ENCODE peak calls at places on chromosomes 1 and 21, in ten cellular contexts. One of them, this sample, is unnamed.

GRCh38 chr1:3727825-3728776 is 24.1 kb upstream of the CCDC27 start:
- DNase-seq in fibroblast of pulmonary artery: no peak
- DNase-seq in GM03348: no peak
- DNase-seq in AG08396: no peak
- DNase-seq in brain pericyte: no peak
- DNase-seq in T-helper 17 cell: no peak
- DNase-seq in neuronal stem cell: no peak
- DNase-seq in stimulated activated CD4-positive, alpha-beta T cell treated with anti-CD3 and anti-CD28 coated beads, Interleukin-12 subunit alpha, Interleukin-12 subunit beta, amount 100 ng/mL, for 24 hours: no peak
- DNase-seq in anterior cingulate cortex: no peak
- DNase-seq in GM12864: no peak
- DNase-seq in this sample: no peak

GRCh38 chr1:10338047-10338446 is 60.8 kb upstream of the PGD start:
- DNase-seq in stimulated activated CD4-positive, alpha-beta T cell treated with anti-CD3 and anti-CD28 coated beads, Interleukin-12 subunit alpha, Interleukin-12 subunit beta, amount 100 ng/mL, for 24 hours: peak; percentile 33
- DNase-seq in GM03348: peak; percentile 76
- DNase-seq in anterior cingulate cortex: peak; percentile 13
- DNase-seq in brain pericyte: no peak
- DNase-seq in fibroblast of pulmonary artery: peak; percentile 60
- DNase-seq in GM12864: no peak
- DNase-seq in T-helper 17 cell: no peak
- DNase-seq in neuronal stem cell: peak; percentile 21
- DNase-seq in AG08396: peak; percentile 60
- DNase-seq in this sample: peak; percentile 36

GRCh38 chr1:156337052-156337887 is 822 bp downstream of the CCT3 start:
- DNase-seq in AG08396: no peak
- DNase-seq in GM12864: no peak
- DNase-seq in T-helper 17 cell: no peak
- DNase-seq in stimulated activated CD4-positive, alpha-beta T cell treated with anti-CD3 and anti-CD28 coated beads, Interleukin-12 subunit alpha, Interleukin-12 subunit beta, amount 100 ng/mL, for 24 hours: peak; percentile 22
- DNase-seq in anterior cingulate cortex: no peak
- DNase-seq in GM03348: peak; percentile 13
- DNase-seq in fibroblast of pulmonary artery: no peak
- DNase-seq in brain pericyte: no peak
- DNase-seq in neuronal stem cell: no peak
- DNase-seq in this sample: no peak

GRCh38 chr1:68112835-68113243 is 62.4 kb upstream of the DIRAS3 start:
- DNase-seq in AG08396: peak; percentile 41
- DNase-seq in neuronal stem cell: no peak
- DNase-seq in stimulated activated CD4-positive, alpha-beta T cell treated with anti-CD3 and anti-CD28 coated beads, Interleukin-12 subunit alpha, Interleukin-12 subunit beta, amount 100 ng/mL, for 24 hours: no peak
- DNase-seq in GM12864: no peak
- DNase-seq in fibroblast of pulmonary artery: peak; percentile 89
- DNase-seq in anterior cingulate cortex: no peak
- DNase-seq in GM03348: peak; percentile 42
- DNase-seq in T-helper 17 cell: no peak
- DNase-seq in brain pericyte: no peak
- DNase-seq in this sample: peak; percentile 70

GRCh38 chr1:2014726-2015382 is 4.3 kb upstream of the GABRD start:
- DNase-seq in anterior cingulate cortex: no peak
- DNase-seq in T-helper 17 cell: no peak
- DNase-seq in brain pericyte: no peak
- DNase-seq in neuronal stem cell: no peak
- DNase-seq in stimulated activated CD4-positive, alpha-beta T cell treated with anti-CD3 and anti-CD28 coated beads, Interleukin-12 subunit alpha, Interleukin-12 subunit beta, amount 100 ng/mL, for 24 hours: no peak
- DNase-seq in fibroblast of pulmonary artery: no peak
- DNase-seq in GM12864: no peak
- DNase-seq in AG08396: no peak
- DNase-seq in GM03348: no peak
- DNase-seq in this sample: no peak

GRCh38 chr1:44894591-44894990 is 51.5 kb upstream of the PTCH2 start:
- DNase-seq in fibroblast of pulmonary artery: peak; percentile 46
- DNase-seq in AG08396: peak; percentile 42
- DNase-seq in neuronal stem cell: no peak
- DNase-seq in brain pericyte: no peak
- DNase-seq in anterior cingulate cortex: no peak
- DNase-seq in GM03348: peak; percentile 59
- DNase-seq in GM12864: no peak
- DNase-seq in stimulated activated CD4-positive, alpha-beta T cell treated with anti-CD3 and anti-CD28 coated beads, Interleukin-12 subunit alpha, Interleukin-12 subunit beta, amount 100 ng/mL, for 24 hours: no peak
- DNase-seq in T-helper 17 cell: no peak
- DNase-seq in this sample: no peak

GRCh38 chr1:184164529-184164928 is 113.0 kb downstream of the TSEN15 start:
- DNase-seq in T-helper 17 cell: no peak
- DNase-seq in brain pericyte: no peak
- DNase-seq in stimulated activated CD4-positive, alpha-beta T cell treated with anti-CD3 and anti-CD28 coated beads, Interleukin-12 subunit alpha, Interleukin-12 subunit beta, amount 100 ng/mL, for 24 hours: no peak
- DNase-seq in AG08396: no peak
- DNase-seq in anterior cingulate cortex: no peak
- DNase-seq in fibroblast of pulmonary artery: no peak
- DNase-seq in neuronal stem cell: no peak
- DNase-seq in GM03348: no peak
- DNase-seq in GM12864: no peak
- DNase-seq in this sample: peak; percentile 17

GRCh38 chr1:1677718-1678580 is 14.6 kb downstream of the SLC35E2B start:
- DNase-seq in AG08396: peak; percentile 5
- DNase-seq in fibroblast of pulmonary artery: no peak
- DNase-seq in GM12864: peak; percentile 85
- DNase-seq in anterior cingulate cortex: no peak
- DNase-seq in stimulated activated CD4-positive, alpha-beta T cell treated with anti-CD3 and anti-CD28 coated beads, Interleukin-12 subunit alpha, Interleukin-12 subunit beta, amount 100 ng/mL, for 24 hours: peak; percentile 28
- DNase-seq in neuronal stem cell: no peak
- DNase-seq in brain pericyte: no peak
- DNase-seq in GM03348: no peak
- DNase-seq in T-helper 17 cell: no peak
- DNase-seq in this sample: no peak

GRCh38 chr1:2628191-2628932 is 4.5 kb downstream of the MMEL1 start:
- DNase-seq in GM03348: no peak
- DNase-seq in T-helper 17 cell: no peak
- DNase-seq in fibroblast of pulmonary artery: no peak
- DNase-seq in anterior cingulate cortex: no peak
- DNase-seq in brain pericyte: no peak
- DNase-seq in GM12864: no peak
- DNase-seq in stimulated activated CD4-positive, alpha-beta T cell treated with anti-CD3 and anti-CD28 coated beads, Interleukin-12 subunit alpha, Interleukin-12 subunit beta, amount 100 ng/mL, for 24 hours: no peak
- DNase-seq in neuronal stem cell: no peak
- DNase-seq in AG08396: no peak
- DNase-seq in this sample: no peak

GRCh38 chr1:72892461-72892860 is 610.1 kb upstream of the NEGR1 start:
- DNase-seq in anterior cingulate cortex: no peak
- DNase-seq in neuronal stem cell: no peak
- DNase-seq in fibroblast of pulmonary artery: peak; percentile 11
- DNase-seq in T-helper 17 cell: no peak
- DNase-seq in stimulated activated CD4-positive, alpha-beta T cell treated with anti-CD3 and anti-CD28 coated beads, Interleukin-12 subunit alpha, Interleukin-12 subunit beta, amount 100 ng/mL, for 24 hours: no peak
- DNase-seq in GM03348: no peak
- DNase-seq in GM12864: no peak
- DNase-seq in AG08396: no peak
- DNase-seq in brain pericyte: no peak
- DNase-seq in this sample: no peak

GRCh38 chr1:106121728-106122127 is 934.7 kb upstream of the PRMT6 start:
- DNase-seq in stimulated activated CD4-positive, alpha-beta T cell treated with anti-CD3 and anti-CD28 coated beads, Interleukin-12 subunit alpha, Interleukin-12 subunit beta, amount 100 ng/mL, for 24 hours: no peak
- DNase-seq in fibroblast of pulmonary artery: no peak
- DNase-seq in AG08396: no peak
- DNase-seq in T-helper 17 cell: no peak
- DNase-seq in GM03348: no peak
- DNase-seq in brain pericyte: no peak
- DNase-seq in neuronal stem cell: no peak
- DNase-seq in GM12864: no peak
- DNase-seq in anterior cingulate cortex: no peak
- DNase-seq in this sample: no peak

GRCh38 chr1:42181687-42182086 is 17.1 kb upstream of the GUCA2A start:
- DNase-seq in anterior cingulate cortex: no peak
- DNase-seq in brain pericyte: no peak
- DNase-seq in T-helper 17 cell: no peak
- DNase-seq in GM12864: no peak
- DNase-seq in stimulated activated CD4-positive, alpha-beta T cell treated with anti-CD3 and anti-CD28 coated beads, Interleukin-12 subunit alpha, Interleukin-12 subunit beta, amount 100 ng/mL, for 24 hours: no peak
- DNase-seq in fibroblast of pulmonary artery: no peak
- DNase-seq in AG08396: no peak
- DNase-seq in neuronal stem cell: no peak
- DNase-seq in GM03348: no peak
- DNase-seq in this sample: no peak

GRCh38 chr1:61093525-61094137 is 11.3 kb downstream of the NFIA start:
- DNase-seq in anterior cingulate cortex: no peak
- DNase-seq in GM12864: no peak
- DNase-seq in brain pericyte: no peak
- DNase-seq in neuronal stem cell: no peak
- DNase-seq in fibroblast of pulmonary artery: no peak
- DNase-seq in AG08396: no peak
- DNase-seq in T-helper 17 cell: no peak
- DNase-seq in GM03348: no peak
- DNase-seq in stimulated activated CD4-positive, alpha-beta T cell treated with anti-CD3 and anti-CD28 coated beads, Interleukin-12 subunit alpha, Interleukin-12 subunit beta, amount 100 ng/mL, for 24 hours: no peak
- DNase-seq in this sample: no peak

GRCh38 chr1:83530506-83530905 is 468.4 kb downstream of the TTLL7 start:
- DNase-seq in fibroblast of pulmonary artery: no peak
- DNase-seq in anterior cingulate cortex: no peak
- DNase-seq in GM03348: no peak
- DNase-seq in brain pericyte: no peak
- DNase-seq in GM12864: no peak
- DNase-seq in stimulated activated CD4-positive, alpha-beta T cell treated with anti-CD3 and anti-CD28 coated beads, Interleukin-12 subunit alpha, Interleukin-12 subunit beta, amount 100 ng/mL, for 24 hours: no peak
- DNase-seq in AG08396: no peak
- DNase-seq in neuronal stem cell: no peak
- DNase-seq in T-helper 17 cell: no peak
- DNase-seq in this sample: no peak

GRCh38 chr1:11488966-11489625 is 10.1 kb downstream of the DISP3 start:
- DNase-seq in stimulated activated CD4-positive, alpha-beta T cell treated with anti-CD3 and anti-CD28 coated beads, Interleukin-12 subunit alpha, Interleukin-12 subunit beta, amount 100 ng/mL, for 24 hours: no peak
- DNase-seq in GM03348: no peak
- DNase-seq in fibroblast of pulmonary artery: no peak
- DNase-seq in GM12864: no peak
- DNase-seq in neuronal stem cell: no peak
- DNase-seq in brain pericyte: no peak
- DNase-seq in anterior cingulate cortex: no peak
- DNase-seq in T-helper 17 cell: no peak
- DNase-seq in AG08396: no peak
- DNase-seq in this sample: no peak

GRCh38 chr21:27647921-27648320 is 681.0 kb upstream of the ADAMTS5 start:
- DNase-seq in anterior cingulate cortex: no peak
- DNase-seq in stimulated activated CD4-positive, alpha-beta T cell treated with anti-CD3 and anti-CD28 coated beads, Interleukin-12 subunit alpha, Interleukin-12 subunit beta, amount 100 ng/mL, for 24 hours: no peak
- DNase-seq in brain pericyte: no peak
- DNase-seq in GM12864: no peak
- DNase-seq in fibroblast of pulmonary artery: peak; percentile 31
- DNase-seq in AG08396: no peak
- DNase-seq in neuronal stem cell: no peak
- DNase-seq in T-helper 17 cell: no peak
- DNase-seq in GM03348: no peak
- DNase-seq in this sample: no peak

GRCh38 chr1:55584521-55585401 is 369.6 kb upstream of the USP24 start:
- DNase-seq in GM12864: no peak
- DNase-seq in neuronal stem cell: peak; percentile 32
- DNase-seq in stimulated activated CD4-positive, alpha-beta T cell treated with anti-CD3 and anti-CD28 coated beads, Interleukin-12 subunit alpha, Interleukin-12 subunit beta, amount 100 ng/mL, for 24 hours: no peak
- DNase-seq in T-helper 17 cell: no peak
- DNase-seq in AG08396: peak; percentile 21
- DNase-seq in anterior cingulate cortex: no peak
- DNase-seq in GM03348: peak; percentile 50
- DNase-seq in brain pericyte: no peak
- DNase-seq in fibroblast of pulmonary artery: peak; percentile 51
- DNase-seq in this sample: peak; percentile 90

GRCh38 chr1:156608036-156608674 is 6.9 kb upstream of the GPATCH4 start:
- DNase-seq in AG08396: peak; percentile 63
- DNase-seq in brain pericyte: no peak
- DNase-seq in stimulated activated CD4-positive, alpha-beta T cell treated with anti-CD3 and anti-CD28 coated beads, Interleukin-12 subunit alpha, Interleukin-12 subunit beta, amount 100 ng/mL, for 24 hours: no peak
- DNase-seq in neuronal stem cell: no peak
- DNase-seq in anterior cingulate cortex: peak; percentile 15
- DNase-seq in fibroblast of pulmonary artery: peak; percentile 84
- DNase-seq in T-helper 17 cell: no peak
- DNase-seq in GM12864: no peak
- DNase-seq in GM03348: peak; percentile 84
- DNase-seq in this sample: peak; percentile 85

GRCh38 chr1:241012708-241013340 is 344.2 kb downstream of the RGS7 start:
- DNase-seq in brain pericyte: no peak
- DNase-seq in anterior cingulate cortex: no peak
- DNase-seq in fibroblast of pulmonary artery: no peak
- DNase-seq in neuronal stem cell: no peak
- DNase-seq in GM12864: no peak
- DNase-seq in stimulated activated CD4-positive, alpha-beta T cell treated with anti-CD3 and anti-CD28 coated beads, Interleukin-12 subunit alpha, Interleukin-12 subunit beta, amount 100 ng/mL, for 24 hours: no peak
- DNase-seq in GM03348: no peak
- DNase-seq in T-helper 17 cell: no peak
- DNase-seq in AG08396: no peak
- DNase-seq in this sample: no peak

GRCh38 chr1:175725684-175726083 is 17.7 kb downstream of the TNR start:
- DNase-seq in fibroblast of pulmonary artery: peak; percentile 41
- DNase-seq in stimulated activated CD4-positive, alpha-beta T cell treated with anti-CD3 and anti-CD28 coated beads, Interleukin-12 subunit alpha, Interleukin-12 subunit beta, amount 100 ng/mL, for 24 hours: no peak
- DNase-seq in anterior cingulate cortex: no peak
- DNase-seq in GM03348: no peak
- DNase-seq in neuronal stem cell: peak; percentile 78
- DNase-seq in AG08396: no peak
- DNase-seq in GM12864: no peak
- DNase-seq in T-helper 17 cell: no peak
- DNase-seq in brain pericyte: no peak
- DNase-seq in this sample: no peak

GRCh38 chr21:15986277-15986676 is 256.5 kb downstream of the USP25 start:
- DNase-seq in neuronal stem cell: no peak
- DNase-seq in GM12864: no peak
- DNase-seq in GM03348: no peak
- DNase-seq in fibroblast of pulmonary artery: no peak
- DNase-seq in T-helper 17 cell: no peak
- DNase-seq in AG08396: no peak
- DNase-seq in stimulated activated CD4-positive, alpha-beta T cell treated with anti-CD3 and anti-CD28 coated beads, Interleukin-12 subunit alpha, Interleukin-12 subunit beta, amount 100 ng/mL, for 24 hours: no peak
- DNase-seq in anterior cingulate cortex: no peak
- DNase-seq in brain pericyte: no peak
- DNase-seq in this sample: no peak

GRCh38 chr1:96559707-96560588 is 161.6 kb upstream of the PTBP2 start:
- DNase-seq in anterior cingulate cortex: no peak
- DNase-seq in stimulated activated CD4-positive, alpha-beta T cell treated with anti-CD3 and anti-CD28 coated beads, Interleukin-12 subunit alpha, Interleukin-12 subunit beta, amount 100 ng/mL, for 24 hours: no peak
- DNase-seq in neuronal stem cell: no peak
- DNase-seq in AG08396: peak; percentile 54
- DNase-seq in GM03348: peak; percentile 72
- DNase-seq in fibroblast of pulmonary artery: peak; percentile 98
- DNase-seq in GM12864: no peak
- DNase-seq in brain pericyte: peak; percentile 58
- DNase-seq in T-helper 17 cell: no peak
- DNase-seq in this sample: no peak

GRCh38 chr1:48493970-48494769 is 22.2 kb upstream of the SPATA6 start:
- DNase-seq in GM12864: no peak
- DNase-seq in stimulated activated CD4-positive, alpha-beta T cell treated with anti-CD3 and anti-CD28 coated beads, Interleukin-12 subunit alpha, Interleukin-12 subunit beta, amount 100 ng/mL, for 24 hours: no peak
- DNase-seq in fibroblast of pulmonary artery: peak; percentile 92
- DNase-seq in neuronal stem cell: no peak
- DNase-seq in anterior cingulate cortex: peak; percentile 12
- DNase-seq in AG08396: peak; percentile 74
- DNase-seq in brain pericyte: peak; percentile 85
- DNase-seq in T-helper 17 cell: no peak
- DNase-seq in GM03348: peak; percentile 41
- DNase-seq in this sample: no peak

GRCh38 chr1:204565617-204566582 is 49.7 kb downstream of the MDM4 start:
- DNase-seq in T-helper 17 cell: no peak
- DNase-seq in anterior cingulate cortex: peak; percentile 10
- DNase-seq in GM12864: peak; percentile 70
- DNase-seq in AG08396: peak; percentile 87
- DNase-seq in neuronal stem cell: peak; percentile 57
- DNase-seq in GM03348: peak; percentile 89
- DNase-seq in fibroblast of pulmonary artery: peak; percentile 81
- DNase-seq in stimulated activated CD4-positive, alpha-beta T cell treated with anti-CD3 and anti-CD28 coated beads, Interleukin-12 subunit alpha, Interleukin-12 subunit beta, amount 100 ng/mL, for 24 hours: peak; percentile 22
- DNase-seq in brain pericyte: no peak
- DNase-seq in this sample: peak; percentile 85

GRCh38 chr1:7680791-7681165 is 90.3 kb upstream of the VAMP3 start:
- DNase-seq in stimulated activated CD4-positive, alpha-beta T cell treated with anti-CD3 and anti-CD28 coated beads, Interleukin-12 subunit alpha, Interleukin-12 subunit beta, amount 100 ng/mL, for 24 hours: no peak
- DNase-seq in GM03348: no peak
- DNase-seq in brain pericyte: no peak
- DNase-seq in GM12864: no peak
- DNase-seq in T-helper 17 cell: no peak
- DNase-seq in neuronal stem cell: no peak
- DNase-seq in fibroblast of pulmonary artery: no peak
- DNase-seq in AG08396: no peak
- DNase-seq in anterior cingulate cortex: peak; percentile 45
- DNase-seq in this sample: peak; percentile 46

GRCh38 chr1:224565186-224565585 is 50.9 kb upstream of the CNIH3 start:
- DNase-seq in neuronal stem cell: no peak
- DNase-seq in fibroblast of pulmonary artery: peak; percentile 85
- DNase-seq in T-helper 17 cell: no peak
- DNase-seq in GM12864: no peak
- DNase-seq in anterior cingulate cortex: no peak
- DNase-seq in AG08396: peak; percentile 76
- DNase-seq in GM03348: peak; percentile 79
- DNase-seq in stimulated activated CD4-positive, alpha-beta T cell treated with anti-CD3 and anti-CD28 coated beads, Interleukin-12 subunit alpha, Interleukin-12 subunit beta, amount 100 ng/mL, for 24 hours: no peak
- DNase-seq in brain pericyte: no peak
- DNase-seq in this sample: no peak

GRCh38 chr1:5731110-5731423 is 261.2 kb downstream of the NPHP4 start:
- DNase-seq in neuronal stem cell: no peak
- DNase-seq in fibroblast of pulmonary artery: no peak
- DNase-seq in T-helper 17 cell: no peak
- DNase-seq in brain pericyte: no peak
- DNase-seq in anterior cingulate cortex: no peak
- DNase-seq in GM03348: no peak
- DNase-seq in AG08396: no peak
- DNase-seq in stimulated activated CD4-positive, alpha-beta T cell treated with anti-CD3 and anti-CD28 coated beads, Interleukin-12 subunit alpha, Interleukin-12 subunit beta, amount 100 ng/mL, for 24 hours: no peak
- DNase-seq in GM12864: no peak
- DNase-seq in this sample: no peak

GRCh38 chr1:99481391-99481996 is 164.4 kb upstream of the PALMD start:
- DNase-seq in stimulated activated CD4-positive, alpha-beta T cell treated with anti-CD3 and anti-CD28 coated beads, Interleukin-12 subunit alpha, Interleukin-12 subunit beta, amount 100 ng/mL, for 24 hours: no peak
- DNase-seq in AG08396: peak; percentile 17
- DNase-seq in fibroblast of pulmonary artery: peak; percentile 77
- DNase-seq in brain pericyte: no peak
- DNase-seq in neuronal stem cell: peak; percentile 37
- DNase-seq in T-helper 17 cell: no peak
- DNase-seq in anterior cingulate cortex: no peak
- DNase-seq in GM12864: peak; percentile 7
- DNase-seq in GM03348: peak; percentile 46
- DNase-seq in this sample: peak; percentile 70

This sample was measured in NCI-H446.